ENCODE peak calls at places on chromosome 9, in ten cellular contexts. N is HFF-Myc; K is cardiac muscle cell; X is fibroblast of lung; O is GM23248; M is PC-3; G is effector memory CD4-positive, alpha-beta T cell; Y is adrenal gland; L is adipocyte; E is GM12878. A is an unnamed sample.

GRCh38 chr9:15572200-15572599 is 19.4 kb downstream of the CCDC171 start:
- DNase-seq in Y (no peak), O (no peak), E (no peak), M (no peak), X (peak; percentile 11), N (no peak), G (no peak), K (no peak), L (no peak), A (no peak)

GRCh38 chr9:112005939-112006338 is 109.3 kb downstream of the UGCG start:
- DNase-seq in K (no peak), O (no peak), L (no peak), G (no peak), M (no peak), Y (no peak), E (no peak), N (no peak), X (no peak), A (no peak)

GRCh38 chr9:3931058-3931457 is 368.8 kb downstream of the GLIS3 start:
- DNase-seq in L (no peak), E (no peak), Y (no peak), O (no peak), M (no peak), N (no peak), K (no peak), X (no peak), G (no peak), A (no peak)

GRCh38 chr9:92276223-92277007 is 17.1 kb downstream of the IARS1 start:
- DNase-seq in Y (no peak), G (no peak), E (no peak), X (peak; percentile 16), M (no peak), K (no peak), L (no peak), N (no peak), O (no peak), A (no peak)

GRCh38 chr9:15349892-15350761 is 43.1 kb upstream of the TTC39B start:
- DNase-seq in O (peak; percentile 50), Y (no peak), K (no peak), L (peak; percentile 42), G (no peak), M (peak; percentile 91), X (peak; percentile 20), E (no peak), N (no peak), A (no peak)

GRCh38 chr9:130857864-130858730 is 23.0 kb downstream of the ABL1 start:
- DNase-seq in N (no peak), G (no peak), L (peak; percentile 85), Y (no peak), X (peak; percentile 98), K (no peak), E (no peak), O (peak; percentile 95), M (peak; percentile 15), A (no peak)

GRCh38 chr9:98772364-98773155 is 23.8 kb downstream of the ANKS6 start:
- DNase-seq in O (no peak), K (no peak), L (no peak), X (no peak), E (no peak), Y (no peak), M (no peak), G (no peak), N (no peak), A (no peak)

GRCh38 chr9:130074391-130075115 is 20.8 kb downstream of the GPR107 start:
- DNase-seq in K (no peak), X (no peak), Y (no peak), E (no peak), M (no peak), L (no peak), N (no peak), O (no peak), G (no peak), A (no peak)

GRCh38 chr9:133536080-133536479 is 1.6 kb downstream of the ADAMTSL2 start:
- DNase-seq in G (no peak), M (no peak), K (no peak), X (no peak), Y (no peak), E (no peak), L (no peak), O (no peak), N (no peak), A (no peak)

GRCh38 chr9:133535285-133535877 is 877 bp downstream of the ADAMTSL2 start:
- DNase-seq in L (no peak), K (no peak), G (no peak), X (no peak), M (no peak), Y (no peak), E (no peak), N (no peak), O (no peak), A (no peak)

GRCh38 chr9:133534346-133535284 is at the start of gene ADAMTSL2:
- DNase-seq in L (peak; percentile 53), O (peak; percentile 62), G (no peak), K (peak; percentile 87), Y (peak; percentile 56), E (no peak), X (peak; percentile 64), M (no peak), N (no peak), A (no peak)

GRCh38 chr9:133532937-133533668 is 1.4 kb upstream of the ADAMTSL2 start:
- DNase-seq in E (peak; percentile 15), G (peak; percentile 14), K (peak; percentile 68), X (peak; percentile 26), N (no peak), O (peak; percentile 54), Y (peak; percentile 52), M (peak; percentile 57), L (peak; percentile 28), A (peak; percentile 33)

DNA sequence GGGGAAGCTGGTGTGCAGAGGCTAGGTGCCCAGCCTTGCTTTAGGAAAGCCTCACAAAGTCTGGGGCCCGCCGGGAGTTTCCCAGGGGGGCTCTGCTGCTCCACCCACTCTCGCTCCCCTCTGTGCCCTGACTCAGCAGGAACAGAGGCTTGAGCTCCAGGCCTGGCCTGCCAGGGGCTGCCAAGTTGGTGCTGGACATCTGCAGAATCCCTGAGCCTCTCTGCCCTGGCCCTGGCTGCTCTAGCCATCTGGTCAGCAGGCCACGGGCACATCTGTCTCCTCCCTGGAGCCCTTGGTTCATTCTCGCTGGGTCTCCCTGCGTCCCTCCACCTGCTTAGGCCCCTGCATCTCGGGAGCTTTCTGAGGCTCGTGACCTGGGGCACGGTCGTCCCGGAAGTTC is 626 bp upstream of the ADAMTSL2 start:
- DNase-seq in O (peak; percentile 23), X (no peak), M (no peak), N (no peak), K (no peak), G (no peak), Y (no peak), E (no peak), L (no peak), A (no peak)
- H3K4me3 ChIP-seq in O (no peak overlapping the region), X (no peak overlapping the region), M (no peak overlapping the region), N (no peak overlapping the region), K (no peak overlapping the region), G (no peak overlapping the region), Y (peak overlapping the region; percentile 45), E (no peak overlapping the region), L (no peak overlapping the region), A (no peak overlapping the region)

GRCh38 chr9:78238061-78239038 is 2.5 kb downstream of the CEP78 start:
- DNase-seq in M (no peak), X (no peak), Y (no peak), G (no peak), K (no peak), E (no peak), O (no peak), L (no peak), N (no peak), A (no peak)

GRCh38 chr9:78235771-78236510 is at the start of gene CEP78:
- DNase-seq in O (peak; percentile 98), N (peak; percentile 64), Y (peak; percentile 89), X (peak; percentile 95), M (peak; percentile 90), L (peak; percentile 96), E (peak; percentile 68), K (peak; percentile 97), G (peak; percentile 65), A (peak; percentile 82)

GRCh38 chr9:78235296-78235770 is 542 bp upstream of the CEP78 start:
- DNase-seq in X (peak; percentile 62), Y (no peak), K (no peak), E (no peak), M (no peak), L (peak; percentile 58), G (no peak), N (no peak), O (peak; percentile 61), A (no peak)

GRCh38 chr9:78236511-78236950 is 656 bp downstream of the CEP78 start:
- DNase-seq in E (no peak), M (no peak), O (peak; percentile 36), K (no peak), X (peak; percentile 18), G (no peak), Y (no peak), N (no peak), L (no peak), A (peak; percentile 1)

GRCh38 chr9:78234810-78235209 is 1.1 kb upstream of the CEP78 start:
- DNase-seq in E (no peak), O (peak; percentile 39), M (no peak), L (peak; percentile 47), X (peak; percentile 84), Y (no peak), N (no peak), K (no peak), G (no peak), A (no peak)
- H3K4me3 ChIP-seq in E (peak overlapping the region; percentile 69), O (peak overlapping the region; percentile 92), M (peak overlapping the region; percentile 98), L (peak overlapping the region; percentile 92), X (peak overlapping the region; percentile 89), Y (peak overlapping the region; percentile 96), N (peak overlapping the region; percentile 83), K (peak overlapping the region; percentile 84), G (peak overlapping the region; percentile 83), A (peak overlapping the region; percentile 97)

GRCh38 chr9:136092353-136092650 is 2.8 kb downstream of the NACC2 start:
- DNase-seq in L (no peak), G (no peak), X (no peak), K (no peak), N (no peak), Y (no peak), O (no peak), M (no peak), E (no peak), A (no peak)

GRCh38 chr9:136093995-136094881 is 851 bp downstream of the NACC2 start:
- DNase-seq in Y (peak; percentile 77), K (peak; percentile 66), X (peak; percentile 64), G (peak; percentile 18), E (no peak), N (no peak), M (peak; percentile 44), O (peak; percentile 83), L (peak; percentile 80), A (no peak)

GRCh38 chr9:136091582-136092352 is 3.3 kb downstream of the NACC2 start:
- DNase-seq in E (no peak), L (peak; percentile 41), N (no peak), X (peak; percentile 48), G (no peak), O (peak; percentile 45), Y (no peak), M (no peak), K (no peak), A (no peak)

GRCh38 chr9:136093331-136093986 is 1.6 kb downstream of the NACC2 start:
- DNase-seq in M (no peak), X (peak; percentile 35), G (no peak), O (peak; percentile 66), Y (no peak), K (no peak), L (peak; percentile 20), E (no peak), N (no peak), A (no peak)

DNA sequence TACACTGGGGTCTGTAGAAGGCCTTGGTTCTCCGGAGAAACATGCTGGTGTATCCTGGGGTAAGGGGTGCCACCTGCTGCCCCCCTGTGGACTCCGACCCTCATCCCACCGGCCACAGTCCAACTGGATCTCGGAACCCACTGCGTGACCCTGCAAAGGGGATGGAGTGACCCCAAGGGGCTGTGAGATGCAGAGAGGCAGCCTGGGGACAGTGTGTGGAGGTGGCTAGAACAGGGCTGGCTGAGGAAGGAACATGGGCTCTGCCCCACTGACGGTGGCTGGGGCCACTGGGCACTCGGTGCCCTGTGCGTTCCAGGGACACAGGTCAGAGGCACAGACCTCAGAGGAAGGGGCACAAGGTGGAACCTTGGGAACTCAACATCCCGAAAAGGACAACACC is 2.3 kb downstream of the NACC2 start:
- DNase-seq in N (no peak), E (no peak), G (no peak), X (no peak), K (no peak), O (no peak), M (no peak), Y (no peak), L (no peak), A (no peak)
- H3K4me3 ChIP-seq in N (peak overlapping the region; percentile 73), E (no peak overlapping the region), G (no peak overlapping the region), X (no peak overlapping the region), K (no peak overlapping the region), O (no peak overlapping the region), M (no peak overlapping the region), Y (peak overlapping the region; percentile 92), L (peak overlapping the region; percentile 85), A (no peak overlapping the region)

GRCh38 chr9:8156336-8156735 is 356.8 kb upstream of the DMAC1 start:
- DNase-seq in G (no peak), Y (no peak), O (no peak), X (no peak), E (no peak), M (no peak), L (no peak), K (no peak), N (no peak), A (no peak)
- H3K4me3 ChIP-seq in G (no peak overlapping the region), Y (no peak overlapping the region), O (no peak overlapping the region), X (no peak overlapping the region), E (no peak overlapping the region), M (no peak overlapping the region), L (no peak overlapping the region), K (no peak overlapping the region), N (no peak overlapping the region), A (no peak overlapping the region)